ENCODE peak calls at places on chromosomes 3 and 15, in eight cellular contexts. E is Panc1, L is breast epithelium, Z is sigmoid colon, O is SK-N-SH, S is GM23338, C is HCT116, U is spleen. T is an unnamed sample.

GRCh38 chr3:110149763-110150162 is 812.4 kb upstream of the DPPA4 start:
- DNase-seq in C (no peak), L (no peak), U (no peak), S (no peak), Z (no peak), E (no peak), O (no peak), T (no peak)

GRCh38 chr3:65107174-65107573 is 419.4 kb upstream of the ADAMTS9 start:
- DNase-seq in E (no peak), L (no peak), U (no peak), O (no peak), S (no peak), C (no peak), Z (no peak), T (no peak)

GRCh38 chr15:74206801-74207281 is 4.3 kb upstream of the STRA6 start:
- DNase-seq in O (no peak), C (no peak), S (no peak), Z (no peak), E (no peak), L (no peak), U (no peak), T (no peak)

GRCh38 chr3:23667536-23668429 is 138.0 kb upstream of the UBE2E1 start:
- DNase-seq in L (no peak), E (peak; percentile 82), O (no peak), U (no peak), S (no peak), Z (no peak), C (no peak), T (no peak)

GRCh38 chr3:40267940-40268707 is 41.4 kb upstream of the EIF1B start:
- DNase-seq in L (no peak), Z (no peak), E (no peak), O (peak; percentile 58), U (no peak), S (no peak), C (no peak), T (no peak)

GRCh38 chr3:48189321-48189720 is 1.1 kb upstream of the CDC25A start:
- DNase-seq in L (no peak), S (no peak), Z (no peak), U (no peak), E (no peak), C (no peak), O (no peak), T (no peak)

GRCh38 chr3:17742837-17743659 is 617 bp upstream of the TBC1D5 start:
- DNase-seq in O (peak; percentile 95), Z (no peak), L (no peak), U (no peak), C (no peak), S (no peak), E (peak; percentile 84), T (peak; percentile 97)

GRCh38 chr3:87856126-87856525 is 202.7 kb downstream of the CGGBP1 start:
- DNase-seq in E (no peak), O (no peak), C (no peak), S (no peak), L (no peak), U (no peak), Z (no peak), T (no peak)

GRCh38 chr15:62849316-62850129 is 193.0 kb upstream of the TPM1 start:
- DNase-seq in U (no peak), S (peak; percentile 61), O (no peak), E (no peak), Z (no peak), L (no peak), C (no peak), T (no peak)

GRCh38 chr3:161559177-161559998 is 62.8 kb downstream of the OTOL1 start:
- DNase-seq in E (peak; percentile 46), C (peak; percentile 39), O (no peak), S (peak; percentile 73), Z (no peak), L (no peak), U (no peak), T (no peak)

GRCh38 chr15:39269821-39270220 is 311.1 kb upstream of the THBS1 start:
- DNase-seq in E (no peak), S (no peak), U (no peak), C (no peak), O (no peak), L (no peak), Z (no peak), T (no peak)

GRCh38 chr3:81426826-81427565 is 334.4 kb downstream of the GBE1 start:
- DNase-seq in U (no peak), C (no peak), L (no peak), E (no peak), S (peak; percentile 11), O (no peak), Z (no peak), T (no peak)

GRCh38 chr3:194561306-194561974 is 71.8 kb downstream of the TMEM44 start:
- DNase-seq in U (no peak), Z (no peak), C (no peak), O (no peak), S (no peak), E (no peak), L (no peak), T (no peak)

GRCh38 chr3:160112481-160112880 is 112.7 kb upstream of the C3orf80 start:
- DNase-seq in O (no peak), U (no peak), L (no peak), E (no peak), C (no peak), Z (no peak), S (no peak), T (no peak)

GRCh38 chr3:193732391-193732790 is 139.4 kb downstream of the OPA1 start:
- DNase-seq in Z (no peak), C (peak; percentile 16), E (no peak), O (no peak), L (no peak), S (no peak), U (no peak), T (no peak)

DNA sequence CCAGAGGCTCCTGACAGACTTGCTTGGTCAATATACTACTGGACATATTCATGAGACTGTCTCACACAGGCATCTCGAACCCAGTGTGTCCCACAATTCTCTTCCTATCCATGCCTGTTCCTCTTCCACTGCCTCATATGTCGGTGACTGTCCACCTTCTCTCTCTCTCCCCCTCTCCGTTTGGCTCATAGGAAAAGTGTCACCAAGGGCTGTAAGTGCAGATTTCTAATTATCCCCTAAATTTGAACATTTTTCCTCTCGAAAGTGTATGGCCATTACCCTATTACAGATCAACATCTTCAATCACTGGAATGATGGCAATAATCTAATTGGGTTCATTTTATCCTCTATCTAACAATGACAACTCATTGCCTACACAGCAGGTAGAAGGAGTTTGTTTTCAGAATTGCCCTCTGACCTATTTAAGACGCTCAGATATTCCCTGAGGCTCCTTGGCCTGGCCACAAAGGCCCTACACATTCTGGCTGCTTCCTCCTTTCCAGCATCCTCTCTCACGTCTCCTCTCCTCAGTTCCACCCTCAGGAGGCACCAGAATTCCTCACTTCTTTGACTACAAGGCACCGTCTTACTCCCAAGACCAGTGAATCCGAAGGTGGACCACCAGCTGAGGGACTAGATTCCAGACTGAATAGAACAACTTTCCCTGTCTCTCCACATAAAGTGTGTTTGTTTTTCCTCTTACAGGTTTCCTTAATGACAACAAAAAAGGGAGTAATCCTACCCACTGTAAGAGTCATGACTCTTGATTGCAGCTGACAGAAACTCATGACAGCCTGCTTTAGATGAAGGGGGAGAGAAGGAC is 22.2 kb upstream of the MUC20 start:
- DNase-seq in L (no peak), E (no peak), U (no peak), S (no peak), C (no peak), Z (no peak), O (no peak), T (no peak)
- H3K27ac ChIP-seq in L (no peak overlapping the region), E (no peak overlapping the region), U (no peak overlapping the region), S (peak overlapping the region; percentile 34), C (no peak overlapping the region), Z (no peak overlapping the region), O (peak overlapping the region; percentile 24), T (no peak overlapping the region)

DNA sequence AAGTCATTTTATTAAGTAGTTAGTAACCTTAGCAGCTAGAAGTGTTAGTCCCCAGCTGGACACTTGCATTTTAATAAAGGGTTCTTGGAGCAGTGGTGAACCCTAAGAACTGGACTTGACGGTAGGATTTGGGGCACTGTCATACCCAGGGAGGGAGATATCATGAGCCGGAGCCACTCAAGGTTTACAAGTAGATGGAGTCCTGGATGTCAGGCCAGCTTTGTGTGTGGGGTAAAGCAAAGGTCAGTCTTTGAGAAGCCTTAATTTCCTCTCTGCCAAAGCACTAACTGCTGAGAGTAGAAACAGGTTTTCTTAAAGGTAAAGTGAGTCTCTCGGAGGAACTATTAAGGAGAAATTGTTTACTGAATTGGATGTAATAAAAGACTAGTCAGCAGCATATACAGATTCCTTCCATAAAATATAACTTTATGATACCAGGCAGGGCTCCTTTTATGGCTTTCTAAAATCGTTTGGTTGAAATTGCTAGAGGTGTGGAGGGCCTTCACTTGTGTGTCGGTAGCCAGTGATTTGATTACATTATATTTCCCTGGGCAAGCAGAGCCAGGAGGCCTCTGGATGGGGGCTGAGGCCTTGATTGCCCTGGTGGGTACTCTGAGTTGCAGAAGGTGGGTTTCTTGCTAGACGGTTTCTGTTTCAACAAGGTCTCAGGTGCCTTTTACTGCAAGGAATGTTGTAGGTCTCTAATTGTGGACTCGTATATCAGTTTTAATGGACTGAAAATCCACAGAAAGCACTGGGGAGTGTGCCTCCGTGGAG is 23.1 kb downstream of the SQOR start:
- DNase-seq in Z (no peak), E (no peak), C (no peak), O (no peak), U (no peak), L (no peak), S (no peak), T (no peak)
- TF ChIP-seq POLR2AphosphoS5 in Z (no peak), E (no peak), C (no peak), O (no peak), U (no peak), L (no peak), S (no peak), T (no peak)

GRCh38 chr3:129428382-129429079 is at the start of gene EFCAB12:
- DNase-seq in C (no peak), S (peak; percentile 99), L (peak; percentile 93), Z (peak; percentile 98), E (peak; percentile 76), U (peak; percentile 98), O (peak; percentile 93), T (peak; percentile 97)
- TF ChIP-seq CTCF in C (no peak), S (peak; percentile 1), L (no peak), Z (no peak), E (no peak), U (no peak), O (no peak), T (no peak)

DNA sequence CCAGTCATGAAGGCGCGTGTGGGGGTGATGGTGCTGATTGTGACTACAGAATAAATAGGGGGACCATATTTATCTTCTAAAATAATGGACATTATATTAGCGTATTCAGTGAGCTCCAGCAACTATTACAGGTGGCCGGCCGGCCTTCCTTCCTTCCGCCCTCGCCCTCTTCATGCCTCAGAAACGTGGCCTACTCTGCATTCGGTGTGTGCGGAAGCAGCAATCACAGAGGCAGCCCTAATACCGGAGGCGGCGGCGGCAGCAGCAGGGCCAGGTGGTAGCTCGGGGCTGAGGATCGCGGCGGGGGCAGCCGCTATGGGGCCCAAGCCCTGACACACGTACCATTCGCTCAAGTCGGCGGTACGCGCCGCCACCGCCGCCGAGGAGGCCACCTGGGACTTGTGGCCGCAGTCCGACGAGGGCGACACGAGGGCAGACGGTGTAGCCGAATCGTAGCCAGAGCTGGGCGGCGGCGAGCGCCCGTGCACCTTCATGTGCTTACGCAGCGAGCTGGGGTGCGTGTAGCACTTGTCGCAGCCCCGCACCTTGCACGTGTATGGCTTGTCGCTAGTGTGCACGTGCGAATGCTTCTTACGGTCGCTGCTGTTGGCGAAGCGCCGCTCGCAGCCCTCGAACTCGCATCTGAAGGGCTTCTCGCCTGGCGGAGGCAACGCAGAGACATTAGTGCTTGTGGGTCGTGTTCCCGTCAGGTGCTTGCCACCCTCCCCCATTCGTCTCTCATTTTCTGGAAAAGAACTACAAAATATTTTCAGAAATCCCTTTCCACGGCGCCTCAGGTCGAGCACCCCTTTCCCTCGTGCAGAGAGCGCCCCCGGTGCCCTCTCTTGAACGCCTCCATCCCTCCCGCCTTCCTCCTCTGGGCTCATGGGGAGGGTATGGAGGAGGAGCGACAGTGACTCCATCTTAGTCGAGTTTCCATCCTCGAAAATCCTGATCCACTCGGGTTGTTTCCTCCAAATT is 15.5 kb downstream of the ZIC4 start:
- DNase-seq in O (no peak), C (no peak), S (peak; percentile 74), L (no peak), E (no peak), Z (no peak), U (peak; percentile 70), T (no peak)
- H3K27ac ChIP-seq in O (no peak overlapping the region), C (no peak overlapping the region), S (no peak overlapping the region), L (no peak overlapping the region), E (no peak overlapping the region), Z (no peak overlapping the region), U (no peak overlapping the region), T (no peak overlapping the region)

T was measured in stomach.